ENCODE peak calls at places on chromosomes 4 and X, in ten cellular contexts. One of them, this sample, is unnamed.
A peak's percentile ranks its signal among the peaks of the same experiment; 100 is the strongest.

GRCh38 chr4:1255151-1255550 is 6.2 kb upstream of the CTBP1 start:
- DNase-seq in A549: no peak
- DNase-seq in astrocyte: no peak
- DNase-seq in testis: no peak
- DNase-seq in tibial nerve: no peak
- DNase-seq in RWPE2: no peak
- DNase-seq in PC-3: no peak
- DNase-seq in tibial artery: no peak
- DNase-seq in fibroblast of lung: no peak
- DNase-seq in GM23248: peak; percentile 63
- DNase-seq in this sample: no peak

GRCh38 chr4:37767546-37767945 is 58.9 kb upstream of the PGM2 start:
- DNase-seq in tibial artery: peak; percentile 78
- DNase-seq in GM23248: peak; percentile 32
- DNase-seq in testis: peak; percentile 40
- DNase-seq in tibial nerve: peak; percentile 42
- DNase-seq in astrocyte: peak; percentile 57
- DNase-seq in RWPE2: no peak
- DNase-seq in PC-3: no peak
- DNase-seq in A549: no peak
- DNase-seq in fibroblast of lung: peak; percentile 68
- DNase-seq in this sample: no peak

GRCh38 chr4:40648742-40649281 is 19.1 kb upstream of the RBM47 start:
- DNase-seq in tibial artery: no peak
- DNase-seq in RWPE2: no peak
- DNase-seq in astrocyte: no peak
- DNase-seq in tibial nerve: no peak
- DNase-seq in PC-3: no peak
- DNase-seq in GM23248: no peak
- DNase-seq in fibroblast of lung: no peak
- DNase-seq in testis: no peak
- DNase-seq in A549: no peak
- DNase-seq in this sample: no peak

GRCh38 chrX:106401965-106402559 is 209.7 kb upstream of the RADX start:
- DNase-seq in astrocyte: no peak
- DNase-seq in testis: no peak
- DNase-seq in tibial artery: no peak
- DNase-seq in tibial nerve: no peak
- DNase-seq in RWPE2: no peak
- DNase-seq in A549: no peak
- DNase-seq in GM23248: no peak
- DNase-seq in fibroblast of lung: no peak
- DNase-seq in PC-3: no peak
- DNase-seq in this sample: no peak

GRCh38 chrX:28997716-28998115 is 410.5 kb downstream of the IL1RAPL1 start:
- DNase-seq in fibroblast of lung: peak; percentile 54
- DNase-seq in RWPE2: no peak
- DNase-seq in testis: no peak
- DNase-seq in astrocyte: peak; percentile 52
- DNase-seq in GM23248: no peak
- DNase-seq in tibial nerve: no peak
- DNase-seq in A549: no peak
- DNase-seq in PC-3: no peak
- DNase-seq in tibial artery: no peak
- DNase-seq in this sample: peak; percentile 31

GRCh38 chr4:47061435-47061834 is 30.1 kb downstream of the GABRB1 start:
- DNase-seq in astrocyte: peak; percentile 68
- DNase-seq in tibial artery: no peak
- DNase-seq in A549: no peak
- DNase-seq in PC-3: no peak
- DNase-seq in testis: no peak
- DNase-seq in tibial nerve: no peak
- DNase-seq in fibroblast of lung: peak; percentile 74
- DNase-seq in GM23248: no peak
- DNase-seq in RWPE2: no peak
- DNase-seq in this sample: no peak

GRCh38 chrX:113906168-113906567 is 677.7 kb upstream of the HTR2C start:
- DNase-seq in A549: no peak
- DNase-seq in astrocyte: peak; percentile 3
- DNase-seq in PC-3: no peak
- DNase-seq in GM23248: no peak
- DNase-seq in fibroblast of lung: peak; percentile 16
- DNase-seq in tibial nerve: no peak
- DNase-seq in RWPE2: no peak
- DNase-seq in testis: no peak
- DNase-seq in tibial artery: no peak
- DNase-seq in this sample: no peak

GRCh38 chrX:53992589-53992988 is 51.7 kb downstream of the PHF8 start:
- DNase-seq in RWPE2: no peak
- DNase-seq in tibial nerve: no peak
- DNase-seq in fibroblast of lung: no peak
- DNase-seq in testis: no peak
- DNase-seq in PC-3: peak; percentile 55
- DNase-seq in A549: no peak
- DNase-seq in tibial artery: no peak
- DNase-seq in GM23248: no peak
- DNase-seq in astrocyte: no peak
- DNase-seq in this sample: no peak

DNA sequence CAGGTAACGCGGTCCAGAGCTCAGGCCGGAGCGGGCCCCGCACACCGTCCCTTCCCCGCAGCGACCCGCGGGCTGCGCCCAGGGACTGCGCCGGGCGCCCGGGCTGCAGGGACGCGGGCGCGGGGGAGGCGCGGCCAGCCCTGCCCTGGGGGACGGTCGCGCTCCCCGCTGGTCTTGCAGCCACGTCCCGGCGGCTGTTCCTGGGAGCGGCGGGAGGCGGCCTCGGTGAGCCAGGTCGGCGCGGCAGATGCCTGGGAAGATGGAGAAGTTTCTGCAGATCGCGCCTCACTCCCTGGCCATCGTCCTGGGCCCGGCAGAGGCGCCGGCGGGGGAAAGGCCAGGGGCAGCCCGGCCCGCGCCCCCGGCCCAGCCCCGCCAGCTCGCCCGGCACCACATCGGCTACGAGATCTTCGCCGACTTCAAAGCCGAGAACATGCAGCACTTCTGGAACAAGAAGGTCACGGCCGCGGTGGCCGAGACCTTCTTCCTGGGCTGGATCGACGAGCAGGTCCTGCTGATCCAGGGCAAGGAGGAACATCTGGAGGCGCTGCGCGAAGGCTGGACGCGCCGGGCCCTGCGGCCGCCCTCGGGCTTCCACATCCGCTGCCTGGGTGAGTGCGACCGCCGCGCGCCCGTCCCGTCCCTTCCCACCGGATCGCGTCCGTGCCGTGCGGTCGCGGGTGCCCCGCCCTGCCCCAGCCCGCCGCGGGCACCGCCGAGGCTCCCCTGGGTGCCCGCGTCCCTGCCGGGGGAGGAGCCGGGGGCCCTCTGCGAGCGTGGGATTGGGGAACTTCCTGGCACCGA is 107.5 kb upstream of the STOX2 start:
- DNase-seq in A549: peak; percentile 45
- DNase-seq in fibroblast of lung: peak; percentile 15
- DNase-seq in PC-3: no peak
- DNase-seq in tibial artery: no peak
- DNase-seq in astrocyte: peak; percentile 3
- DNase-seq in tibial nerve: no peak
- DNase-seq in GM23248: peak; percentile 34
- DNase-seq in testis: peak; percentile 35
- DNase-seq in RWPE2: no peak
- DNase-seq in this sample: peak; percentile 21
- H3K9me3 ChIP-seq in A549: peaks cover 12% of the 10 kb centered on the region
- H3K9me3 ChIP-seq in fibroblast of lung: no peaks in the 10 kb centered on the region
- H3K9me3 ChIP-seq in PC-3: no peaks in the 10 kb centered on the region
- H3K9me3 ChIP-seq in tibial artery: peaks cover 17% of the 10 kb centered on the region
- H3K9me3 ChIP-seq in astrocyte: peaks cover 7% of the 10 kb centered on the region
- H3K9me3 ChIP-seq in tibial nerve: peaks cover 21% of the 10 kb centered on the region
- H3K9me3 ChIP-seq in GM23248: no peaks in the 10 kb centered on the region
- H3K9me3 ChIP-seq in testis: no peaks in the 10 kb centered on the region
- H3K9me3 ChIP-seq in RWPE2: peaks cover 3% of the 10 kb centered on the region
- H3K9me3 ChIP-seq in this sample: no peaks in the 10 kb centered on the region

DNA sequence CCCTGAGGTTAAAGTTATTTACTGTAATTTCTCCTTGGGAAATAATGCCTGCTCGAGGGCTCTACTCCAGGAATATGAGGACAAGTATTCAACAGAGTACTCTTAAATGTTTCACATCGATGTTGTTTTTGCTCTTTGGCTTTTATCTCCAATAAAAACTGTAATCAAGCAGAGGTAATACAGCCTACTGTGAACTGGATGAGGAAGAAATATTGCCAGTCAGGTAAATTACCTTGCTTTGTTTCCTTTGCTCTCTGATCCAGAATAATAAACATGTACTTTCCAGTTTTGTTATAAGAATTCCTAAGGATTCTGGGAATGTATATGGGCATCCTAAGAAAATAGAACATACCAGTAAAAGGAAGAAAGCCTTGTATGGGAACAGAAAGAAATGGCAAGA is 60.4 kb downstream of the FNIP2 start:
- DNase-seq in tibial nerve: no peak
- DNase-seq in testis: no peak
- DNase-seq in RWPE2: no peak
- DNase-seq in GM23248: no peak
- DNase-seq in PC-3: no peak
- DNase-seq in tibial artery: no peak
- DNase-seq in astrocyte: no peak
- DNase-seq in A549: no peak
- DNase-seq in fibroblast of lung: no peak
- DNase-seq in this sample: no peak
- H3K4me3 ChIP-seq in tibial nerve: no peak overlapping the region
- H3K4me3 ChIP-seq in testis: no peak overlapping the region
- H3K4me3 ChIP-seq in RWPE2: no peak overlapping the region
- H3K4me3 ChIP-seq in GM23248: no peak overlapping the region
- H3K4me3 ChIP-seq in PC-3: no peak overlapping the region
- H3K4me3 ChIP-seq in tibial artery: no peak overlapping the region
- H3K4me3 ChIP-seq in astrocyte: no peak overlapping the region
- H3K4me3 ChIP-seq in A549: no peak overlapping the region
- H3K4me3 ChIP-seq in fibroblast of lung: no peak overlapping the region
- H3K4me3 ChIP-seq in this sample: no peak overlapping the region

GRCh38 chr4:44845309-44845708 is 119.0 kb upstream of the GNPDA2 start:
- DNase-seq in testis: no peak
- DNase-seq in GM23248: no peak
- DNase-seq in tibial artery: no peak
- DNase-seq in PC-3: no peak
- DNase-seq in tibial nerve: no peak
- DNase-seq in astrocyte: no peak
- DNase-seq in A549: no peak
- DNase-seq in fibroblast of lung: no peak
- DNase-seq in RWPE2: no peak
- DNase-seq in this sample: no peak
- H3K4me1 ChIP-seq in testis: no peaks in the 10 kb centered on the region
- H3K4me1 ChIP-seq in GM23248: no peaks in the 10 kb centered on the region
- H3K4me1 ChIP-seq in tibial artery: no peaks in the 10 kb centered on the region
- H3K4me1 ChIP-seq in PC-3: no peaks in the 10 kb centered on the region
- H3K4me1 ChIP-seq in tibial nerve: no peaks in the 10 kb centered on the region
- H3K4me1 ChIP-seq in astrocyte: no peaks in the 10 kb centered on the region
- H3K4me1 ChIP-seq in A549: no peaks in the 10 kb centered on the region
- H3K4me1 ChIP-seq in fibroblast of lung: no peaks in the 10 kb centered on the region
- H3K4me1 ChIP-seq in RWPE2: peaks cover 8% of the 10 kb centered on the region
- H3K4me1 ChIP-seq in this sample: no peaks in the 10 kb centered on the region

GRCh38 chrX:74865725-74866124 is 59.5 kb downstream of the NEXMIF start:
- DNase-seq in tibial artery: no peak
- DNase-seq in A549: no peak
- DNase-seq in astrocyte: no peak
- DNase-seq in tibial nerve: no peak
- DNase-seq in RWPE2: no peak
- DNase-seq in GM23248: no peak
- DNase-seq in testis: no peak
- DNase-seq in fibroblast of lung: no peak
- DNase-seq in PC-3: no peak
- DNase-seq in this sample: no peak
- H3K9me3 ChIP-seq in tibial artery: peaks cover 31% of the 10 kb centered on the region
- H3K9me3 ChIP-seq in A549: peaks cover 2% of the 10 kb centered on the region
- H3K9me3 ChIP-seq in astrocyte: no peaks in the 10 kb centered on the region
- H3K9me3 ChIP-seq in tibial nerve: peaks cover 38% of the 10 kb centered on the region
- H3K9me3 ChIP-seq in RWPE2: no peaks in the 10 kb centered on the region
- H3K9me3 ChIP-seq in GM23248: no peaks in the 10 kb centered on the region
- H3K9me3 ChIP-seq in testis: no peaks in the 10 kb centered on the region
- H3K9me3 ChIP-seq in fibroblast of lung: no peaks in the 10 kb centered on the region
- H3K9me3 ChIP-seq in PC-3: no peaks in the 10 kb centered on the region
- H3K9me3 ChIP-seq in this sample: peaks cover 8% of the 10 kb centered on the region

DNA sequence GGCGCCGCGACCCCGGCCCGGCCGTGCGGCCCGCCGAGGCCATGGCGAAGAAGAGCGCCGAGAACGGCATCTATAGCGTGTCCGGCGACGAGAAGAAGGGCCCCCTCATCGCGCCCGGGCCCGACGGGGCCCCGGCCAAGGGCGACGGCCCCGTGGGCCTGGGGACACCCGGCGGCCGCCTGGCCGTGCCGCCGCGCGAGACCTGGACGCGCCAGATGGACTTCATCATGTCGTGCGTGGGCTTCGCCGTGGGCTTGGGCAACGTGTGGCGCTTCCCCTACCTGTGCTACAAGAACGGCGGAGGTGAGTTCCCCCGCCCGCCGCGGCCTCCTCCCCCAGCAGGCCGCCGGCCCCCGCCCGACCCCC is 791 bp downstream of the SLC6A8 start:
- DNase-seq in A549: no peak
- DNase-seq in GM23248: peak; percentile 34
- DNase-seq in astrocyte: no peak
- DNase-seq in testis: no peak
- DNase-seq in tibial artery: no peak
- DNase-seq in fibroblast of lung: no peak
- DNase-seq in RWPE2: no peak
- DNase-seq in tibial nerve: no peak
- DNase-seq in PC-3: no peak
- DNase-seq in this sample: no peak
- H3K4me3 ChIP-seq in A549: peak overlapping the region; percentile 40
- H3K4me3 ChIP-seq in GM23248: peak overlapping the region; percentile 59
- H3K4me3 ChIP-seq in astrocyte: peak overlapping the region; percentile 33
- H3K4me3 ChIP-seq in testis: peak overlapping the region; percentile 54
- H3K4me3 ChIP-seq in tibial artery: peak overlapping the region; percentile 66
- H3K4me3 ChIP-seq in fibroblast of lung: no peak overlapping the region
- H3K4me3 ChIP-seq in RWPE2: peak overlapping the region; percentile 40
- H3K4me3 ChIP-seq in tibial nerve: peak overlapping the region; percentile 23
- H3K4me3 ChIP-seq in PC-3: peak overlapping the region; percentile 64
- H3K4me3 ChIP-seq in this sample: peak overlapping the region; percentile 50

GRCh38 chr4:7933631-7934510 is 5.8 kb downstream of the AFAP1 start:
- DNase-seq in GM23248: peak; percentile 43
- DNase-seq in tibial artery: no peak
- DNase-seq in PC-3: no peak
- DNase-seq in A549: no peak
- DNase-seq in RWPE2: no peak
- DNase-seq in testis: no peak
- DNase-seq in astrocyte: peak; percentile 67
- DNase-seq in fibroblast of lung: peak; percentile 72
- DNase-seq in tibial nerve: no peak
- DNase-seq in this sample: no peak
- H3K4me1 ChIP-seq in GM23248: peaks cover 49% of the 10 kb centered on the region
- H3K4me1 ChIP-seq in tibial artery: peaks cover 28% of the 10 kb centered on the region
- H3K4me1 ChIP-seq in PC-3: peaks cover 43% of the 10 kb centered on the region
- H3K4me1 ChIP-seq in A549: peaks cover 60% of the 10 kb centered on the region
- H3K4me1 ChIP-seq in RWPE2: peaks cover 42% of the 10 kb centered on the region
- H3K4me1 ChIP-seq in testis: peaks cover 8% of the 10 kb centered on the region
- H3K4me1 ChIP-seq in astrocyte: peaks cover 41% of the 10 kb centered on the region
- H3K4me1 ChIP-seq in fibroblast of lung: peaks cover 6% of the 10 kb centered on the region
- H3K4me1 ChIP-seq in tibial nerve: peaks cover 91% of the 10 kb centered on the region
- H3K4me1 ChIP-seq in this sample: peaks cover 10% of the 10 kb centered on the region

GRCh38 chr4:56551516-56551915 is 45.9 kb downstream of the ARL9 start:
- DNase-seq in tibial artery: no peak
- DNase-seq in GM23248: no peak
- DNase-seq in RWPE2: no peak
- DNase-seq in astrocyte: no peak
- DNase-seq in fibroblast of lung: no peak
- DNase-seq in A549: no peak
- DNase-seq in tibial nerve: no peak
- DNase-seq in PC-3: no peak
- DNase-seq in testis: no peak
- DNase-seq in this sample: no peak
- H3K9me3 ChIP-seq in tibial artery: no peaks in the 10 kb centered on the region
- H3K9me3 ChIP-seq in GM23248: no peaks in the 10 kb centered on the region
- H3K9me3 ChIP-seq in RWPE2: no peaks in the 10 kb centered on the region
- H3K9me3 ChIP-seq in astrocyte: no peaks in the 10 kb centered on the region
- H3K9me3 ChIP-seq in fibroblast of lung: no peaks in the 10 kb centered on the region
- H3K9me3 ChIP-seq in A549: no peaks in the 10 kb centered on the region
- H3K9me3 ChIP-seq in tibial nerve: peaks cover 5% of the 10 kb centered on the region
- H3K9me3 ChIP-seq in PC-3: no peaks in the 10 kb centered on the region
- H3K9me3 ChIP-seq in testis: no peaks in the 10 kb centered on the region
- H3K9me3 ChIP-seq in this sample: no peaks in the 10 kb centered on the region

GRCh38 chr4:4837921-4838601 is 21.4 kb upstream of the MSX1 start:
- DNase-seq in A549: no peak
- DNase-seq in testis: no peak
- DNase-seq in GM23248: peak; percentile 27
- DNase-seq in astrocyte: peak; percentile 53
- DNase-seq in tibial nerve: no peak
- DNase-seq in RWPE2: no peak
- DNase-seq in fibroblast of lung: peak; percentile 62
- DNase-seq in PC-3: peak; percentile 26
- DNase-seq in tibial artery: no peak
- DNase-seq in this sample: peak; percentile 74
- H3K4me3 ChIP-seq in A549: no peak overlapping the region
- H3K4me3 ChIP-seq in testis: no peak overlapping the region
- H3K4me3 ChIP-seq in GM23248: no peak overlapping the region
- H3K4me3 ChIP-seq in astrocyte: no peak overlapping the region
- H3K4me3 ChIP-seq in tibial nerve: no peak overlapping the region
- H3K4me3 ChIP-seq in RWPE2: no peak overlapping the region
- H3K4me3 ChIP-seq in fibroblast of lung: no peak overlapping the region
- H3K4me3 ChIP-seq in PC-3: no peak overlapping the region
- H3K4me3 ChIP-seq in tibial artery: no peak overlapping the region
- H3K4me3 ChIP-seq in this sample: no peak overlapping the region

This sample was measured in HAP-1.